ENCODE peak calls at places on chromosome 22, in eight cellular contexts. One of them, this sample, is unnamed.

GRCh38 chr22:44158766-44159165 is 22.0 kb upstream of the PARVG start:
- DNase-seq in foreskin fibroblast: no peak
- DNase-seq in upper lobe of right lung: no peak
- DNase-seq in SK-N-SH: peak
- DNase-seq in small intestine: no peak
- DNase-seq in bronchial epithelial cell: no peak
- DNase-seq in GM23248: peak
- DNase-seq in NB4: no peak
- DNase-seq in this sample: no peak

GRCh38 chr22:19121631-19122142 is 525 bp downstream of the DGCR2 start:
- DNase-seq in bronchial epithelial cell: no peak
- DNase-seq in SK-N-SH: peak
- DNase-seq in upper lobe of right lung: peak
- DNase-seq in GM23248: peak
- DNase-seq in small intestine: peak
- DNase-seq in NB4: peak
- DNase-seq in foreskin fibroblast: peak
- DNase-seq in this sample: peak

GRCh38 chr22:45903355-45904149 is 73.4 kb downstream of the WNT7B start:
- DNase-seq in foreskin fibroblast: peak
- DNase-seq in GM23248: peak
- DNase-seq in bronchial epithelial cell: peak
- DNase-seq in SK-N-SH: no peak
- DNase-seq in upper lobe of right lung: no peak
- DNase-seq in NB4: peak
- DNase-seq in small intestine: no peak
- DNase-seq in this sample: no peak

GRCh38 chr22:40877488-40877887 is 15.6 kb upstream of the DNAJB7 start:
- DNase-seq in bronchial epithelial cell: no peak
- DNase-seq in SK-N-SH: no peak
- DNase-seq in foreskin fibroblast: no peak
- DNase-seq in upper lobe of right lung: no peak
- DNase-seq in GM23248: no peak
- DNase-seq in small intestine: peak
- DNase-seq in NB4: no peak
- DNase-seq in this sample: no peak

GRCh38 chr22:31290494-31291402 is 1.5 kb downstream of the PIK3IP1 start:
- DNase-seq in upper lobe of right lung: peak
- DNase-seq in NB4: peak
- DNase-seq in small intestine: peak
- DNase-seq in bronchial epithelial cell: peak
- DNase-seq in foreskin fibroblast: peak
- DNase-seq in SK-N-SH: peak
- DNase-seq in GM23248: peak
- DNase-seq in this sample: peak

GRCh38 chr22:20439928-20440575 is 2.4 kb upstream of the SCARF2 start:
- DNase-seq in foreskin fibroblast: no peak
- DNase-seq in SK-N-SH: no peak
- DNase-seq in small intestine: no peak
- DNase-seq in NB4: no peak
- DNase-seq in GM23248: no peak
- DNase-seq in upper lobe of right lung: peak
- DNase-seq in bronchial epithelial cell: no peak
- DNase-seq in this sample: peak

GRCh38 chr22:37501610-37502341 is 15.6 kb upstream of the MFNG start:
- DNase-seq in NB4: no peak
- DNase-seq in SK-N-SH: no peak
- DNase-seq in small intestine: peak
- DNase-seq in foreskin fibroblast: peak
- DNase-seq in upper lobe of right lung: peak
- DNase-seq in bronchial epithelial cell: no peak
- DNase-seq in GM23248: peak
- DNase-seq in this sample: no peak

GRCh38 chr22:20475115-20475436 is 20.5 kb downstream of the KLHL22 start:
- DNase-seq in SK-N-SH: no peak
- DNase-seq in GM23248: no peak
- DNase-seq in NB4: no peak
- DNase-seq in small intestine: no peak
- DNase-seq in upper lobe of right lung: no peak
- DNase-seq in foreskin fibroblast: no peak
- DNase-seq in bronchial epithelial cell: no peak
- DNase-seq in this sample: no peak

GRCh38 chr22:28801845-28802594 is 1.7 kb upstream of the XBP1 start:
- DNase-seq in small intestine: peak
- DNase-seq in foreskin fibroblast: peak
- DNase-seq in GM23248: no peak
- DNase-seq in NB4: peak
- DNase-seq in SK-N-SH: no peak
- DNase-seq in bronchial epithelial cell: peak
- DNase-seq in upper lobe of right lung: no peak
- DNase-seq in this sample: peak

GRCh38 chr22:27032121-27032761 is 374.9 kb downstream of the MIAT start:
- DNase-seq in bronchial epithelial cell: no peak
- DNase-seq in SK-N-SH: peak
- DNase-seq in upper lobe of right lung: no peak
- DNase-seq in small intestine: no peak
- DNase-seq in foreskin fibroblast: no peak
- DNase-seq in GM23248: peak
- DNase-seq in NB4: peak
- DNase-seq in this sample: peak

GRCh38 chr22:44493206-44493605 is 4.8 kb downstream of the RTL6 start:
- DNase-seq in NB4: no peak
- DNase-seq in SK-N-SH: no peak
- DNase-seq in GM23248: no peak
- DNase-seq in upper lobe of right lung: no peak
- DNase-seq in bronchial epithelial cell: no peak
- DNase-seq in foreskin fibroblast: no peak
- DNase-seq in small intestine: peak
- DNase-seq in this sample: no peak

GRCh38 chr22:46620588-46621242 is 529 bp downstream of the GRAMD4 start:
- DNase-seq in foreskin fibroblast: no peak
- DNase-seq in bronchial epithelial cell: no peak
- DNase-seq in upper lobe of right lung: no peak
- DNase-seq in small intestine: no peak
- DNase-seq in NB4: no peak
- DNase-seq in GM23248: no peak
- DNase-seq in SK-N-SH: no peak
- DNase-seq in this sample: no peak

GRCh38 chr22:29555065-29555644 is 1.6 kb upstream of the THOC5 start:
- DNase-seq in GM23248: peak
- DNase-seq in upper lobe of right lung: no peak
- DNase-seq in bronchial epithelial cell: no peak
- DNase-seq in small intestine: no peak
- DNase-seq in SK-N-SH: no peak
- DNase-seq in foreskin fibroblast: peak
- DNase-seq in NB4: no peak
- DNase-seq in this sample: no peak

GRCh38 chr22:45262931-45263789 is 21.6 kb upstream of the UPK3A start:
- DNase-seq in NB4: peak
- DNase-seq in bronchial epithelial cell: no peak
- DNase-seq in small intestine: no peak
- DNase-seq in GM23248: peak
- DNase-seq in foreskin fibroblast: peak
- DNase-seq in upper lobe of right lung: no peak
- DNase-seq in SK-N-SH: no peak
- DNase-seq in this sample: no peak

GRCh38 chr22:46537221-46537945 is at the start of gene CELSR1:
- DNase-seq in upper lobe of right lung: peak
- DNase-seq in small intestine: no peak
- DNase-seq in foreskin fibroblast: peak
- DNase-seq in GM23248: peak
- DNase-seq in NB4: peak
- DNase-seq in SK-N-SH: peak
- DNase-seq in bronchial epithelial cell: peak
- DNase-seq in this sample: peak

GRCh38 chr22:20580611-20581502 is 73.4 kb downstream of the MED15 start:
- DNase-seq in GM23248: no peak
- DNase-seq in bronchial epithelial cell: no peak
- DNase-seq in NB4: no peak
- DNase-seq in upper lobe of right lung: no peak
- DNase-seq in SK-N-SH: no peak
- DNase-seq in foreskin fibroblast: no peak
- DNase-seq in small intestine: no peak
- DNase-seq in this sample: no peak

GRCh38 chr22:30859714-30860095 is 108.9 kb downstream of the MORC2 start:
- DNase-seq in foreskin fibroblast: no peak
- DNase-seq in GM23248: no peak
- DNase-seq in SK-N-SH: no peak
- DNase-seq in bronchial epithelial cell: no peak
- DNase-seq in small intestine: no peak
- DNase-seq in NB4: no peak
- DNase-seq in upper lobe of right lung: peak
- DNase-seq in this sample: no peak

GRCh38 chr22:46244771-46245170 is 5.3 kb downstream of the CDPF1 start:
- DNase-seq in GM23248: no peak
- DNase-seq in SK-N-SH: no peak
- DNase-seq in bronchial epithelial cell: no peak
- DNase-seq in NB4: no peak
- DNase-seq in foreskin fibroblast: no peak
- DNase-seq in small intestine: no peak
- DNase-seq in upper lobe of right lung: no peak
- DNase-seq in this sample: no peak

GRCh38 chr22:20867179-20868099 is 8.6 kb downstream of the SNAP29 start:
- DNase-seq in foreskin fibroblast: peak
- DNase-seq in GM23248: peak
- DNase-seq in SK-N-SH: peak
- DNase-seq in bronchial epithelial cell: no peak
- DNase-seq in small intestine: peak
- DNase-seq in NB4: peak
- DNase-seq in upper lobe of right lung: no peak
- DNase-seq in this sample: no peak

GRCh38 chr22:48889887-48890692 is 937.6 kb downstream of the BRD1 start:
- DNase-seq in NB4: no peak
- DNase-seq in SK-N-SH: no peak
- DNase-seq in upper lobe of right lung: peak
- DNase-seq in bronchial epithelial cell: no peak
- DNase-seq in GM23248: no peak
- DNase-seq in small intestine: no peak
- DNase-seq in foreskin fibroblast: no peak
- DNase-seq in this sample: peak

GRCh38 chr22:10741210-10741609 is 4786.8 kb upstream of the OR11H1 start:
- DNase-seq in GM23248: no peak
- DNase-seq in foreskin fibroblast: no peak
- DNase-seq in SK-N-SH: peak
- DNase-seq in bronchial epithelial cell: no peak
- DNase-seq in upper lobe of right lung: no peak
- DNase-seq in small intestine: no peak
- DNase-seq in NB4: no peak
- DNase-seq in this sample: peak
- H3K4me3 ChIP-seq in GM23248: no peak
- H3K4me3 ChIP-seq in foreskin fibroblast: no peak
- H3K4me3 ChIP-seq in SK-N-SH: no peak
- H3K4me3 ChIP-seq in bronchial epithelial cell: no peak
- H3K4me3 ChIP-seq in upper lobe of right lung: no peak
- H3K4me3 ChIP-seq in small intestine: no peak
- H3K4me3 ChIP-seq in NB4: no peak
- H3K4me3 ChIP-seq in this sample: no peak

GRCh38 chr22:39114157-39114511 is 17.1 kb downstream of the APOBEC3H start:
- DNase-seq in small intestine: no peak
- DNase-seq in bronchial epithelial cell: no peak
- DNase-seq in foreskin fibroblast: no peak
- DNase-seq in GM23248: no peak
- DNase-seq in NB4: no peak
- DNase-seq in SK-N-SH: no peak
- DNase-seq in upper lobe of right lung: no peak
- DNase-seq in this sample: peak
- H3K4me3 ChIP-seq in small intestine: no peak
- H3K4me3 ChIP-seq in bronchial epithelial cell: no peak
- H3K4me3 ChIP-seq in foreskin fibroblast: no peak
- H3K4me3 ChIP-seq in GM23248: no peak
- H3K4me3 ChIP-seq in NB4: no peak
- H3K4me3 ChIP-seq in SK-N-SH: no peak
- H3K4me3 ChIP-seq in upper lobe of right lung: no peak
- H3K4me3 ChIP-seq in this sample: no peak

GRCh38 chr22:32325811-32326237 is 31.8 kb upstream of the RFPL3 start:
- DNase-seq in upper lobe of right lung: peak
- DNase-seq in small intestine: no peak
- DNase-seq in SK-N-SH: no peak
- DNase-seq in bronchial epithelial cell: no peak
- DNase-seq in GM23248: no peak
- DNase-seq in NB4: no peak
- DNase-seq in foreskin fibroblast: no peak
- DNase-seq in this sample: peak

GRCh38 chr22:32325416-32325801 is 32.3 kb upstream of the RFPL3 start:
- DNase-seq in upper lobe of right lung: peak
- DNase-seq in foreskin fibroblast: no peak
- DNase-seq in NB4: no peak
- DNase-seq in SK-N-SH: peak
- DNase-seq in GM23248: no peak
- DNase-seq in small intestine: no peak
- DNase-seq in bronchial epithelial cell: no peak
- DNase-seq in this sample: no peak

GRCh38 chr22:32322986-32323385 is 34.7 kb upstream of the RFPL3 start:
- DNase-seq in bronchial epithelial cell: no peak
- DNase-seq in small intestine: no peak
- DNase-seq in upper lobe of right lung: peak
- DNase-seq in GM23248: no peak
- DNase-seq in foreskin fibroblast: no peak
- DNase-seq in NB4: no peak
- DNase-seq in SK-N-SH: no peak
- DNase-seq in this sample: no peak

GRCh38 chr22:32323513-32324164 is 34.0 kb upstream of the RFPL3 start:
- DNase-seq in upper lobe of right lung: peak
- DNase-seq in foreskin fibroblast: no peak
- DNase-seq in SK-N-SH: no peak
- DNase-seq in GM23248: no peak
- DNase-seq in NB4: no peak
- DNase-seq in bronchial epithelial cell: no peak
- DNase-seq in small intestine: no peak
- DNase-seq in this sample: no peak

GRCh38 chr22:32324505-32325415 is 32.9 kb upstream of the RFPL3 start:
- DNase-seq in bronchial epithelial cell: no peak
- DNase-seq in upper lobe of right lung: peak
- DNase-seq in NB4: no peak
- DNase-seq in small intestine: no peak
- DNase-seq in foreskin fibroblast: no peak
- DNase-seq in GM23248: no peak
- DNase-seq in SK-N-SH: no peak
- DNase-seq in this sample: no peak
- H3K4me3 ChIP-seq in bronchial epithelial cell: no peak
- H3K4me3 ChIP-seq in upper lobe of right lung: no peak
- H3K4me3 ChIP-seq in NB4: no peak
- H3K4me3 ChIP-seq in small intestine: no peak
- H3K4me3 ChIP-seq in foreskin fibroblast: no peak
- H3K4me3 ChIP-seq in GM23248: no peak
- H3K4me3 ChIP-seq in SK-N-SH: no peak
- H3K4me3 ChIP-seq in this sample: no peak

DNA sequence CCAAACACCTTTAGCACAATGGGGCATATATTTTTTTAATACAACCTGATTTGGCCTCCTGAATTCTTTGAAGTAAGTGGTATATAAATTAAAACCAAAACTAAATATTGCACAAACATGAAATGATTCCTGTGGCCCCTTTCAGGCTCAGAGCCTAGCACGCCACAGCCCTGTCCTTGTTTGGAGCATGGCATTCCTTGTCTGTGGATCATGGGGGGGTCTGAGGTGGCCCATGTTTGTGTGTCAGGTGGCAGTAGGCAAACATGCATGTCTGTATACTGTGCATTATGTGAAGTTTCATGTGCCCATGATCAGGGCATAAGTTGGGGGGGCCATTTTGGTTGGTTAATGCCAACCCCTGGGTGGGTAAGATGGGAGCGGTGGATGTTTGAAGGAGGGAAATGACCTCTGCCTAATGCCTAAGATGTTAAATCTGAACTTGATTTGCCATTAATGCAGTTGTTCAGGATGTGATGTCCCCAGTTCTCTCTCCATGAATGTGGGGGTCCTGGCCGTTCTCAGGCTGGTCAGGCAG is 18.6 kb downstream of the UPB1 start:
- DNase-seq in upper lobe of right lung: no peak
- DNase-seq in SK-N-SH: no peak
- DNase-seq in foreskin fibroblast: no peak
- DNase-seq in NB4: no peak
- DNase-seq in small intestine: no peak
- DNase-seq in bronchial epithelial cell: no peak
- DNase-seq in GM23248: no peak
- DNase-seq in this sample: no peak
- H3K4me3 ChIP-seq in upper lobe of right lung: no peak
- H3K4me3 ChIP-seq in SK-N-SH: no peak
- H3K4me3 ChIP-seq in foreskin fibroblast: no peak
- H3K4me3 ChIP-seq in NB4: no peak
- H3K4me3 ChIP-seq in small intestine: no peak
- H3K4me3 ChIP-seq in bronchial epithelial cell: no peak
- H3K4me3 ChIP-seq in GM23248: no peak
- H3K4me3 ChIP-seq in this sample: no peak